ENCODE peak calls at places on chromosomes 6 and 20, in seven cellular contexts. One of them, this sample, is unnamed.

GRCh38 chr6:54427396-54427910 is 119.2 kb downstream of the TINAG start:
- DNase-seq in stimulated activated CD4-positive, alpha-beta T cell treated with anti-CD3 and anti-CD28 coated beads, Interleukin-2, amount 100 ng/mL, for 48 hours: no peak
- DNase-seq in upper lobe of right lung: no peak
- DNase-seq in T-helper 2 cell: no peak
- DNase-seq in HT-29: no peak
- DNase-seq in DMS79: no peak
- DNase-seq in HTR-8/SVneo: no peak
- DNase-seq in this sample: no peak

GRCh38 chr6:139037490-139037889 is 8.9 kb downstream of the ABRACL start:
- DNase-seq in stimulated activated CD4-positive, alpha-beta T cell treated with anti-CD3 and anti-CD28 coated beads, Interleukin-2, amount 100 ng/mL, for 48 hours: no peak
- DNase-seq in upper lobe of right lung: no peak
- DNase-seq in T-helper 2 cell: no peak
- DNase-seq in HT-29: no peak
- DNase-seq in DMS79: no peak
- DNase-seq in HTR-8/SVneo: no peak
- DNase-seq in this sample: no peak

GRCh38 chr6:17385660-17386059 is 7.7 kb upstream of the CAP2 start:
- DNase-seq in stimulated activated CD4-positive, alpha-beta T cell treated with anti-CD3 and anti-CD28 coated beads, Interleukin-2, amount 100 ng/mL, for 48 hours: no peak
- DNase-seq in upper lobe of right lung: no peak
- DNase-seq in T-helper 2 cell: no peak
- DNase-seq in HT-29: no peak
- DNase-seq in DMS79: no peak
- DNase-seq in HTR-8/SVneo: peak
- DNase-seq in this sample: no peak

GRCh38 chr20:20498081-20498861 is 130.4 kb downstream of the INSM1 start:
- DNase-seq in stimulated activated CD4-positive, alpha-beta T cell treated with anti-CD3 and anti-CD28 coated beads, Interleukin-2, amount 100 ng/mL, for 48 hours: no peak
- DNase-seq in upper lobe of right lung: no peak
- DNase-seq in T-helper 2 cell: no peak
- DNase-seq in HT-29: no peak
- DNase-seq in DMS79: peak
- DNase-seq in HTR-8/SVneo: no peak
- DNase-seq in this sample: no peak

GRCh38 chr20:30811896-30812671 is 445.4 kb upstream of the DEFB115 start:
- DNase-seq in stimulated activated CD4-positive, alpha-beta T cell treated with anti-CD3 and anti-CD28 coated beads, Interleukin-2, amount 100 ng/mL, for 48 hours: no peak
- DNase-seq in upper lobe of right lung: peak
- DNase-seq in T-helper 2 cell: no peak
- DNase-seq in HT-29: no peak
- DNase-seq in DMS79: no peak
- DNase-seq in HTR-8/SVneo: no peak
- DNase-seq in this sample: no peak

GRCh38 chr6:135180458-135181332 is at the start of gene MYB:
- DNase-seq in stimulated activated CD4-positive, alpha-beta T cell treated with anti-CD3 and anti-CD28 coated beads, Interleukin-2, amount 100 ng/mL, for 48 hours: peak
- DNase-seq in upper lobe of right lung: peak
- DNase-seq in T-helper 2 cell: peak
- DNase-seq in HT-29: peak
- DNase-seq in DMS79: peak
- DNase-seq in HTR-8/SVneo: peak
- DNase-seq in this sample: peak

GRCh38 chr20:49420811-49421295 is 61.6 kb downstream of the KCNB1 start:
- DNase-seq in stimulated activated CD4-positive, alpha-beta T cell treated with anti-CD3 and anti-CD28 coated beads, Interleukin-2, amount 100 ng/mL, for 48 hours: no peak
- DNase-seq in upper lobe of right lung: no peak
- DNase-seq in T-helper 2 cell: no peak
- DNase-seq in HT-29: no peak
- DNase-seq in DMS79: no peak
- DNase-seq in HTR-8/SVneo: no peak
- DNase-seq in this sample: no peak

GRCh38 chr20:51712501-51713212 is 55.5 kb downstream of the ATP9A start:
- DNase-seq in stimulated activated CD4-positive, alpha-beta T cell treated with anti-CD3 and anti-CD28 coated beads, Interleukin-2, amount 100 ng/mL, for 48 hours: no peak
- DNase-seq in upper lobe of right lung: no peak
- DNase-seq in T-helper 2 cell: no peak
- DNase-seq in HT-29: peak
- DNase-seq in DMS79: no peak
- DNase-seq in HTR-8/SVneo: peak
- DNase-seq in this sample: no peak

GRCh38 chr20:49569403-49570115 is 1.6 kb upstream of the PTGIS start:
- DNase-seq in stimulated activated CD4-positive, alpha-beta T cell treated with anti-CD3 and anti-CD28 coated beads, Interleukin-2, amount 100 ng/mL, for 48 hours: no peak
- DNase-seq in upper lobe of right lung: no peak
- DNase-seq in T-helper 2 cell: no peak
- DNase-seq in HT-29: no peak
- DNase-seq in DMS79: no peak
- DNase-seq in HTR-8/SVneo: no peak
- DNase-seq in this sample: no peak

GRCh38 chr6:152338335-152339125 is 298.6 kb downstream of the SYNE1 start:
- DNase-seq in stimulated activated CD4-positive, alpha-beta T cell treated with anti-CD3 and anti-CD28 coated beads, Interleukin-2, amount 100 ng/mL, for 48 hours: peak
- DNase-seq in upper lobe of right lung: no peak
- DNase-seq in T-helper 2 cell: peak
- DNase-seq in HT-29: peak
- DNase-seq in DMS79: no peak
- DNase-seq in HTR-8/SVneo: peak
- DNase-seq in this sample: peak

GRCh38 chr6:11613858-11614257 is 76.3 kb downstream of the TMEM170B start:
- DNase-seq in stimulated activated CD4-positive, alpha-beta T cell treated with anti-CD3 and anti-CD28 coated beads, Interleukin-2, amount 100 ng/mL, for 48 hours: no peak
- DNase-seq in upper lobe of right lung: no peak
- DNase-seq in T-helper 2 cell: no peak
- DNase-seq in HT-29: peak
- DNase-seq in DMS79: no peak
- DNase-seq in HTR-8/SVneo: no peak
- DNase-seq in this sample: no peak

GRCh38 chr6:106128981-106129761 is 43.0 kb downstream of the PRDM1 start:
- DNase-seq in stimulated activated CD4-positive, alpha-beta T cell treated with anti-CD3 and anti-CD28 coated beads, Interleukin-2, amount 100 ng/mL, for 48 hours: no peak
- DNase-seq in upper lobe of right lung: no peak
- DNase-seq in T-helper 2 cell: no peak
- DNase-seq in HT-29: peak
- DNase-seq in DMS79: no peak
- DNase-seq in HTR-8/SVneo: peak
- DNase-seq in this sample: no peak

GRCh38 chr6:121652726-121653623 is 217.5 kb downstream of the GJA1 start:
- DNase-seq in stimulated activated CD4-positive, alpha-beta T cell treated with anti-CD3 and anti-CD28 coated beads, Interleukin-2, amount 100 ng/mL, for 48 hours: no peak
- DNase-seq in upper lobe of right lung: no peak
- DNase-seq in T-helper 2 cell: no peak
- DNase-seq in HT-29: no peak
- DNase-seq in DMS79: no peak
- DNase-seq in HTR-8/SVneo: peak
- DNase-seq in this sample: no peak

GRCh38 chr6:160767019-160767646 is 65.1 kb downstream of the PLG start:
- DNase-seq in stimulated activated CD4-positive, alpha-beta T cell treated with anti-CD3 and anti-CD28 coated beads, Interleukin-2, amount 100 ng/mL, for 48 hours: peak
- DNase-seq in upper lobe of right lung: peak
- DNase-seq in T-helper 2 cell: no peak
- DNase-seq in HT-29: no peak
- DNase-seq in DMS79: no peak
- DNase-seq in HTR-8/SVneo: peak
- DNase-seq in this sample: no peak

GRCh38 chr6:154683756-154684523 is 49.3 kb upstream of the SCAF8 start:
- DNase-seq in stimulated activated CD4-positive, alpha-beta T cell treated with anti-CD3 and anti-CD28 coated beads, Interleukin-2, amount 100 ng/mL, for 48 hours: no peak
- DNase-seq in upper lobe of right lung: no peak
- DNase-seq in T-helper 2 cell: no peak
- DNase-seq in HT-29: no peak
- DNase-seq in DMS79: no peak
- DNase-seq in HTR-8/SVneo: peak
- DNase-seq in this sample: no peak

GRCh38 chr6:107535626-107536025 is 45.7 kb downstream of the SOBP start:
- DNase-seq in stimulated activated CD4-positive, alpha-beta T cell treated with anti-CD3 and anti-CD28 coated beads, Interleukin-2, amount 100 ng/mL, for 48 hours: no peak
- DNase-seq in upper lobe of right lung: no peak
- DNase-seq in T-helper 2 cell: no peak
- DNase-seq in HT-29: no peak
- DNase-seq in DMS79: no peak
- DNase-seq in HTR-8/SVneo: no peak
- DNase-seq in this sample: no peak

GRCh38 chr20:48471176-48471575 is 356.6 kb downstream of the PREX1 start:
- DNase-seq in stimulated activated CD4-positive, alpha-beta T cell treated with anti-CD3 and anti-CD28 coated beads, Interleukin-2, amount 100 ng/mL, for 48 hours: no peak
- DNase-seq in upper lobe of right lung: no peak
- DNase-seq in T-helper 2 cell: no peak
- DNase-seq in HT-29: no peak
- DNase-seq in DMS79: no peak
- DNase-seq in HTR-8/SVneo: no peak
- DNase-seq in this sample: no peak

GRCh38 chr6:152981989-152982767 is 663 bp downstream of the FBXO5 start:
- DNase-seq in stimulated activated CD4-positive, alpha-beta T cell treated with anti-CD3 and anti-CD28 coated beads, Interleukin-2, amount 100 ng/mL, for 48 hours: no peak
- DNase-seq in upper lobe of right lung: peak
- DNase-seq in T-helper 2 cell: no peak
- DNase-seq in HT-29: peak
- DNase-seq in DMS79: no peak
- DNase-seq in HTR-8/SVneo: no peak
- DNase-seq in this sample: no peak

GRCh38 chr20:40970218-40970617 is 58.4 kb upstream of the TOP1 start:
- DNase-seq in stimulated activated CD4-positive, alpha-beta T cell treated with anti-CD3 and anti-CD28 coated beads, Interleukin-2, amount 100 ng/mL, for 48 hours: no peak
- DNase-seq in upper lobe of right lung: no peak
- DNase-seq in T-helper 2 cell: no peak
- DNase-seq in HT-29: no peak
- DNase-seq in DMS79: no peak
- DNase-seq in HTR-8/SVneo: no peak
- DNase-seq in this sample: peak

GRCh38 chr20:35773154-35773751 is 1.4 kb downstream of the PHF20 start:
- DNase-seq in stimulated activated CD4-positive, alpha-beta T cell treated with anti-CD3 and anti-CD28 coated beads, Interleukin-2, amount 100 ng/mL, for 48 hours: peak
- DNase-seq in upper lobe of right lung: no peak
- DNase-seq in T-helper 2 cell: peak
- DNase-seq in HT-29: peak
- DNase-seq in DMS79: no peak
- DNase-seq in HTR-8/SVneo: no peak
- DNase-seq in this sample: no peak

GRCh38 chr6:11729083-11729482 is 49.5 kb downstream of the ADTRP start:
- DNase-seq in stimulated activated CD4-positive, alpha-beta T cell treated with anti-CD3 and anti-CD28 coated beads, Interleukin-2, amount 100 ng/mL, for 48 hours: peak
- DNase-seq in upper lobe of right lung: no peak
- DNase-seq in T-helper 2 cell: no peak
- DNase-seq in HT-29: no peak
- DNase-seq in DMS79: no peak
- DNase-seq in HTR-8/SVneo: no peak
- DNase-seq in this sample: no peak

GRCh38 chr6:35449287-35449881 is 2.8 kb upstream of the FANCE start:
- DNase-seq in stimulated activated CD4-positive, alpha-beta T cell treated with anti-CD3 and anti-CD28 coated beads, Interleukin-2, amount 100 ng/mL, for 48 hours: peak
- DNase-seq in upper lobe of right lung: no peak
- DNase-seq in T-helper 2 cell: peak
- DNase-seq in HT-29: peak
- DNase-seq in DMS79: peak
- DNase-seq in HTR-8/SVneo: peak
- DNase-seq in this sample: peak

GRCh38 chr6:29524444-29524843 is 35.1 kb downstream of the UBD start:
- DNase-seq in stimulated activated CD4-positive, alpha-beta T cell treated with anti-CD3 and anti-CD28 coated beads, Interleukin-2, amount 100 ng/mL, for 48 hours: no peak
- DNase-seq in upper lobe of right lung: no peak
- DNase-seq in T-helper 2 cell: no peak
- DNase-seq in HT-29: no peak
- DNase-seq in DMS79: no peak
- DNase-seq in HTR-8/SVneo: no peak
- DNase-seq in this sample: no peak

GRCh38 chr6:75283907-75284284 is 696 bp downstream of the TMEM30A start:
- DNase-seq in stimulated activated CD4-positive, alpha-beta T cell treated with anti-CD3 and anti-CD28 coated beads, Interleukin-2, amount 100 ng/mL, for 48 hours: peak
- DNase-seq in upper lobe of right lung: no peak
- DNase-seq in T-helper 2 cell: no peak
- DNase-seq in HT-29: peak
- DNase-seq in DMS79: no peak
- DNase-seq in HTR-8/SVneo: no peak
- DNase-seq in this sample: no peak

GRCh38 chr20:4065405-4065841 is 50.1 kb upstream of the RNF24 start:
- DNase-seq in stimulated activated CD4-positive, alpha-beta T cell treated with anti-CD3 and anti-CD28 coated beads, Interleukin-2, amount 100 ng/mL, for 48 hours: no peak
- DNase-seq in upper lobe of right lung: no peak
- DNase-seq in T-helper 2 cell: no peak
- DNase-seq in HT-29: no peak
- DNase-seq in DMS79: no peak
- DNase-seq in HTR-8/SVneo: no peak
- DNase-seq in this sample: no peak

GRCh38 chr20:51176846-51177245 is 153.9 kb upstream of the KCNG1 start:
- DNase-seq in stimulated activated CD4-positive, alpha-beta T cell treated with anti-CD3 and anti-CD28 coated beads, Interleukin-2, amount 100 ng/mL, for 48 hours: no peak
- DNase-seq in upper lobe of right lung: no peak
- DNase-seq in T-helper 2 cell: no peak
- DNase-seq in HT-29: no peak
- DNase-seq in DMS79: no peak
- DNase-seq in HTR-8/SVneo: no peak
- DNase-seq in this sample: no peak

GRCh38 chr20:5843054-5843731 is 93.0 kb downstream of the SHLD1 start:
- DNase-seq in stimulated activated CD4-positive, alpha-beta T cell treated with anti-CD3 and anti-CD28 coated beads, Interleukin-2, amount 100 ng/mL, for 48 hours: no peak
- DNase-seq in upper lobe of right lung: no peak
- DNase-seq in T-helper 2 cell: peak
- DNase-seq in HT-29: no peak
- DNase-seq in DMS79: no peak
- DNase-seq in HTR-8/SVneo: no peak
- DNase-seq in this sample: no peak

GRCh38 chr6:42315991-42316378 is 98.3 kb upstream of the MRPS10 start:
- DNase-seq in stimulated activated CD4-positive, alpha-beta T cell treated with anti-CD3 and anti-CD28 coated beads, Interleukin-2, amount 100 ng/mL, for 48 hours: no peak
- DNase-seq in upper lobe of right lung: no peak
- DNase-seq in T-helper 2 cell: no peak
- DNase-seq in HT-29: peak
- DNase-seq in DMS79: no peak
- DNase-seq in HTR-8/SVneo: peak
- DNase-seq in this sample: no peak

GRCh38 chr20:17465236-17465635 is 65.9 kb downstream of the BFSP1 start:
- DNase-seq in stimulated activated CD4-positive, alpha-beta T cell treated with anti-CD3 and anti-CD28 coated beads, Interleukin-2, amount 100 ng/mL, for 48 hours: no peak
- DNase-seq in upper lobe of right lung: no peak
- DNase-seq in T-helper 2 cell: no peak
- DNase-seq in HT-29: no peak
- DNase-seq in DMS79: no peak
- DNase-seq in HTR-8/SVneo: no peak
- DNase-seq in this sample: no peak